ENCODE peak calls at places on chromosome 1, in seven cellular contexts. One of them, this sample, is unnamed.
A peak's percentile ranks its signal among the peaks of the same experiment; 100 is the strongest.

GRCh38 chr1:234632225-234632624 is 22.2 kb upstream of the IRF2BP2 start:
- DNase-seq in activated T-cell treated with anti-CD3 and anti-CD28 coated beads, Interleukin-2, amount 50 U/mL, for 4 hours: no peak
- DNase-seq in GM10248: no peak
- DNase-seq in MV-4-11: no peak
- DNase-seq in stimulated activated CD8-positive, alpha-beta memory T cell treated with anti-CD3 and anti-CD28 coated beads, Interleukin-4, amount 100 ng/mL, for 24 hours: no peak
- DNase-seq in fibroblast of pulmonary artery: no peak
- DNase-seq in T follicular helper cell: no peak
- DNase-seq in this sample: no peak

GRCh38 chr1:29504709-29505410 is 268.5 kb downstream of the PTPRU start:
- DNase-seq in activated T-cell treated with anti-CD3 and anti-CD28 coated beads, Interleukin-2, amount 50 U/mL, for 4 hours: no peak
- DNase-seq in GM10248: no peak
- DNase-seq in MV-4-11: no peak
- DNase-seq in stimulated activated CD8-positive, alpha-beta memory T cell treated with anti-CD3 and anti-CD28 coated beads, Interleukin-4, amount 100 ng/mL, for 24 hours: no peak
- DNase-seq in fibroblast of pulmonary artery: no peak
- DNase-seq in T follicular helper cell: no peak
- DNase-seq in this sample: no peak

GRCh38 chr1:108598340-108598739 is 38.4 kb downstream of the EEIG2 start:
- DNase-seq in activated T-cell treated with anti-CD3 and anti-CD28 coated beads, Interleukin-2, amount 50 U/mL, for 4 hours: no peak
- DNase-seq in GM10248: no peak
- DNase-seq in MV-4-11: no peak
- DNase-seq in stimulated activated CD8-positive, alpha-beta memory T cell treated with anti-CD3 and anti-CD28 coated beads, Interleukin-4, amount 100 ng/mL, for 24 hours: no peak
- DNase-seq in fibroblast of pulmonary artery: no peak
- DNase-seq in T follicular helper cell: no peak
- DNase-seq in this sample: no peak

GRCh38 chr1:53681647-53682368 is 57.2 kb downstream of the GLIS1 start:
- DNase-seq in activated T-cell treated with anti-CD3 and anti-CD28 coated beads, Interleukin-2, amount 50 U/mL, for 4 hours: peak; percentile 14
- DNase-seq in GM10248: peak; percentile 46
- DNase-seq in MV-4-11: no peak
- DNase-seq in stimulated activated CD8-positive, alpha-beta memory T cell treated with anti-CD3 and anti-CD28 coated beads, Interleukin-4, amount 100 ng/mL, for 24 hours: peak; percentile 5
- DNase-seq in fibroblast of pulmonary artery: peak; percentile 36
- DNase-seq in T follicular helper cell: peak; percentile 21
- DNase-seq in this sample: no peak

GRCh38 chr1:3676581-3677410 is 24.5 kb downstream of the TP73 start:
- DNase-seq in activated T-cell treated with anti-CD3 and anti-CD28 coated beads, Interleukin-2, amount 50 U/mL, for 4 hours: no peak
- DNase-seq in GM10248: peak; percentile 83
- DNase-seq in MV-4-11: peak; percentile 57
- DNase-seq in stimulated activated CD8-positive, alpha-beta memory T cell treated with anti-CD3 and anti-CD28 coated beads, Interleukin-4, amount 100 ng/mL, for 24 hours: no peak
- DNase-seq in fibroblast of pulmonary artery: no peak
- DNase-seq in T follicular helper cell: no peak
- DNase-seq in this sample: no peak

GRCh38 chr1:10608690-10609089 is 133.9 kb downstream of the PEX14 start:
- DNase-seq in activated T-cell treated with anti-CD3 and anti-CD28 coated beads, Interleukin-2, amount 50 U/mL, for 4 hours: no peak
- DNase-seq in GM10248: no peak
- DNase-seq in MV-4-11: no peak
- DNase-seq in stimulated activated CD8-positive, alpha-beta memory T cell treated with anti-CD3 and anti-CD28 coated beads, Interleukin-4, amount 100 ng/mL, for 24 hours: no peak
- DNase-seq in fibroblast of pulmonary artery: no peak
- DNase-seq in T follicular helper cell: no peak
- DNase-seq in this sample: no peak

GRCh38 chr1:207748737-207749528 is 2.9 kb upstream of the CD46 start:
- DNase-seq in activated T-cell treated with anti-CD3 and anti-CD28 coated beads, Interleukin-2, amount 50 U/mL, for 4 hours: no peak
- DNase-seq in GM10248: no peak
- DNase-seq in MV-4-11: peak; percentile 1
- DNase-seq in stimulated activated CD8-positive, alpha-beta memory T cell treated with anti-CD3 and anti-CD28 coated beads, Interleukin-4, amount 100 ng/mL, for 24 hours: no peak
- DNase-seq in fibroblast of pulmonary artery: no peak
- DNase-seq in T follicular helper cell: no peak
- DNase-seq in this sample: no peak

GRCh38 chr1:173205146-173206051 is 1.7 kb downstream of the TNFSF4 start:
- DNase-seq in activated T-cell treated with anti-CD3 and anti-CD28 coated beads, Interleukin-2, amount 50 U/mL, for 4 hours: no peak
- DNase-seq in GM10248: no peak
- DNase-seq in MV-4-11: peak; percentile 58
- DNase-seq in stimulated activated CD8-positive, alpha-beta memory T cell treated with anti-CD3 and anti-CD28 coated beads, Interleukin-4, amount 100 ng/mL, for 24 hours: no peak
- DNase-seq in fibroblast of pulmonary artery: peak; percentile 83
- DNase-seq in T follicular helper cell: no peak
- DNase-seq in this sample: peak; percentile 40

GRCh38 chr1:200911361-200911760 is 16.7 kb downstream of the INAVA start:
- DNase-seq in activated T-cell treated with anti-CD3 and anti-CD28 coated beads, Interleukin-2, amount 50 U/mL, for 4 hours: no peak
- DNase-seq in GM10248: no peak
- DNase-seq in MV-4-11: no peak
- DNase-seq in stimulated activated CD8-positive, alpha-beta memory T cell treated with anti-CD3 and anti-CD28 coated beads, Interleukin-4, amount 100 ng/mL, for 24 hours: no peak
- DNase-seq in fibroblast of pulmonary artery: no peak
- DNase-seq in T follicular helper cell: no peak
- DNase-seq in this sample: no peak